ENCODE peak calls at places on chromosome 6, in seven cellular contexts. F, T, R, Y, I, O and W are unnamed samples.

GRCh38 chr6:137764464-137764863 is 102.6 kb upstream of the TNFAIP3 start:
- DNase-seq in F (peak), T (peak), R (no peak), Y (no peak), I (peak), O (no peak), W (peak)

GRCh38 chr6:31270788-31271640 is 878 bp downstream of the HLA-C start:
- DNase-seq in F (no peak), T (peak), R (peak), Y (peak), I (no peak), O (peak), W (peak)

GRCh38 chr6:11144393-11144829 is 32.9 kb upstream of the ERVFRD-1 start:
- DNase-seq in F (no peak), T (peak), R (peak), Y (peak), I (no peak), O (peak), W (peak)

GRCh38 chr6:27280064-27280539 is 32.0 kb downstream of the POM121L2 start:
- DNase-seq in F (no peak), T (peak), R (peak), Y (no peak), I (peak), O (peak), W (no peak)

GRCh38 chr6:134176283-134176975 is 124.0 kb upstream of the SLC2A12 start:
- DNase-seq in F (no peak), T (peak), R (no peak), Y (no peak), I (no peak), O (peak), W (no peak)

GRCh38 chr6:73074175-73074574 is 151.1 kb downstream of the KHDC1L start:
- DNase-seq in F (peak), T (peak), R (no peak), Y (no peak), I (peak), O (no peak), W (peak)

GRCh38 chr6:44431118-44431725 is 43.7 kb downstream of the CDC5L start:
- DNase-seq in F (no peak), T (peak), R (no peak), Y (peak), I (no peak), O (peak), W (peak)

GRCh38 chr6:157609556-157609955 is 213.5 kb upstream of the SNX9 start:
- DNase-seq in F (no peak), T (no peak), R (no peak), Y (no peak), I (no peak), O (no peak), W (no peak)

GRCh38 chr6:136306466-136306865 is 16.8 kb upstream of the BCLAF1 start:
- DNase-seq in F (no peak), T (no peak), R (no peak), Y (no peak), I (no peak), O (no peak), W (no peak)

GRCh38 chr6:147122823-147123222 is 81.4 kb upstream of the STXBP5 start:
- DNase-seq in F (no peak), T (no peak), R (no peak), Y (no peak), I (no peak), O (no peak), W (no peak)

GRCh38 chr6:75287424-75287823 is 2.8 kb upstream of the TMEM30A start:
- DNase-seq in F (no peak), T (no peak), R (no peak), Y (no peak), I (no peak), O (no peak), W (no peak)

GRCh38 chr6:35442693-35443092 is 9.4 kb upstream of the FANCE start:
- DNase-seq in F (no peak), T (no peak), R (no peak), Y (no peak), I (no peak), O (no peak), W (no peak)

GRCh38 chr6:45423111-45423900 is 45.6 kb upstream of the SUPT3H start:
- DNase-seq in F (no peak), T (peak), R (peak), Y (peak), I (no peak), O (peak), W (no peak)

GRCh38 chr6:125066964-125067363 is 86.6 kb upstream of the TPD52L1 start:
- DNase-seq in F (no peak), T (peak), R (no peak), Y (no peak), I (no peak), O (no peak), W (peak)

GRCh38 chr6:128663238-128663637 is 142.8 kb upstream of the PTPRK start:
- DNase-seq in F (no peak), T (no peak), R (no peak), Y (no peak), I (no peak), O (no peak), W (no peak)

GRCh38 chr6:154197176-154197850 is 158.3 kb downstream of the OPRM1 start:
- DNase-seq in F (no peak), T (peak), R (no peak), Y (no peak), I (peak), O (no peak), W (peak)

GRCh38 chr6:132698608-132699007 is 15.2 kb downstream of the VNN1 start:
- DNase-seq in F (no peak), T (no peak), R (no peak), Y (no peak), I (no peak), O (no peak), W (no peak)

GRCh38 chr6:170293881-170294755 is 3.2 kb upstream of the DLL1 start:
- DNase-seq in F (no peak), T (no peak), R (no peak), Y (no peak), I (no peak), O (no peak), W (no peak)

GRCh38 chr6:32148289-32148688 is 3.5 kb downstream of the PRRT1 start:
- DNase-seq in F (no peak), T (no peak), R (no peak), Y (no peak), I (no peak), O (peak), W (no peak)

GRCh38 chr6:6908116-6908515 is 199.6 kb upstream of the RREB1 start:
- DNase-seq in F (no peak), T (no peak), R (no peak), Y (no peak), I (no peak), O (no peak), W (no peak)

GRCh38 chr6:39279539-39279938 is 34.7 kb downstream of the KCNK17 start:
- DNase-seq in F (no peak), T (no peak), R (no peak), Y (peak), I (no peak), O (no peak), W (no peak)

GRCh38 chr6:166540631-166541331 is 45.7 kb downstream of the RAMACL start:
- DNase-seq in F (no peak), T (peak), R (no peak), Y (peak), I (no peak), O (no peak), W (no peak)

GRCh38 chr6:26250806-26251075 is 114.3 kb upstream of the BTN3A2 start:
- DNase-seq in F (no peak), T (no peak), R (no peak), Y (peak), I (no peak), O (no peak), W (no peak)

GRCh38 chr6:119073307-119074051 is 5.0 kb downstream of the FAM184A start:
- DNase-seq in F (no peak), T (no peak), R (no peak), Y (no peak), I (no peak), O (no peak), W (no peak)

GRCh38 chr6:36195471-36196048 is 984 bp upstream of the BRPF3 start:
- DNase-seq in F (no peak), T (no peak), R (no peak), Y (no peak), I (no peak), O (no peak), W (no peak)

GRCh38 chr6:30340589-30341054 is 4.3 kb upstream of the RPP21 start:
- DNase-seq in F (no peak), T (no peak), R (no peak), Y (no peak), I (no peak), O (no peak), W (no peak)

GRCh38 chr6:89826029-89826528 is 3.6 kb upstream of the CASP8AP2 start:
- DNase-seq in F (no peak), T (peak), R (no peak), Y (no peak), I (no peak), O (no peak), W (no peak)

GRCh38 chr6:150868759-150869158 is 3.3 kb downstream of the MTHFD1L start:
- DNase-seq in F (no peak), T (no peak), R (no peak), Y (no peak), I (no peak), O (no peak), W (no peak)

GRCh38 chr6:141260627-141261015 is 872.1 kb upstream of the GJE1 start:
- DNase-seq in F (no peak), T (no peak), R (no peak), Y (no peak), I (no peak), O (no peak), W (no peak)

GRCh38 chr6:92174398-92175073 is 1244.8 kb downstream of the EPHA7 start:
- DNase-seq in F (no peak), T (no peak), R (no peak), Y (no peak), I (no peak), O (no peak), W (no peak)

GRCh38 chr6:82954937-82955577 is 110.6 kb downstream of the UBE3D start:
- DNase-seq in F (no peak), T (peak), R (no peak), Y (no peak), I (peak), O (no peak), W (no peak)